ENCODE peak calls at places on chromosomes 7 and 10, in five cellular contexts. T, C, B, W and J are unnamed samples.

GRCh38 chr10:87850742-87851205 is 12.6 kb downstream of the KLLN start:
- DNase-seq in T (peak), C (peak), B (peak), W (peak), J (no peak)

GRCh38 chr10:102927311-102928010 is 9.4 kb downstream of the CNNM2 start:
- DNase-seq in T (no peak), C (no peak), B (no peak), W (no peak), J (no peak)

GRCh38 chr10:78343266-78343665 is 309.6 kb downstream of the RPS24 start:
- DNase-seq in T (no peak), C (no peak), B (no peak), W (no peak), J (no peak)

GRCh38 chr10:43299579-43299978 is 32.7 kb upstream of the RASGEF1A start:
- DNase-seq in T (no peak), C (no peak), B (peak), W (no peak), J (no peak)

GRCh38 chr10:12841826-12842225 is 159.7 kb downstream of the CCDC3 start:
- DNase-seq in T (no peak), C (no peak), B (no peak), W (no peak), J (no peak)

GRCh38 chr7:36775061-36775631 is 50.9 kb upstream of the AOAH start:
- DNase-seq in T (no peak), C (no peak), B (no peak), W (no peak), J (no peak)

GRCh38 chr10:29007748-29008610 is 280.9 kb upstream of the LYZL1 start:
- DNase-seq in T (no peak), C (no peak), B (no peak), W (no peak), J (no peak)

GRCh38 chr7:149716007-149716931 is 57.1 kb downstream of the ZNF467 start:
- DNase-seq in T (no peak), C (no peak), B (peak), W (no peak), J (no peak)

GRCh38 chr10:116849271-116850057 is at the start of gene ENO4:
- DNase-seq in T (peak), C (peak), B (no peak), W (peak), J (peak)